ENCODE peak calls at places on chromosomes 11 and 22, in seven cellular contexts. One of them, this sample, is unnamed. For H3K27me3 and H3K36me3, the result is how much of the 10 kb centered on the place peaks cover.

GRCh38 chr22:32572741-32573140 is 98.1 kb downstream of the FBXO7 start:
- DNase-seq in RWPE2: no peak
- DNase-seq in upper lobe of right lung: no peak
- DNase-seq in gastrocnemius medialis: no peak
- DNase-seq in body of pancreas: no peak
- DNase-seq in endodermal cell: no peak
- DNase-seq in cardiac muscle cell: no peak
- DNase-seq in this sample: no peak

GRCh38 chr11:75337195-75337654 is 14.2 kb downstream of the ARRB1 start:
- DNase-seq in RWPE2: no peak
- DNase-seq in upper lobe of right lung: no peak
- DNase-seq in gastrocnemius medialis: peak
- DNase-seq in body of pancreas: no peak
- DNase-seq in endodermal cell: peak
- DNase-seq in cardiac muscle cell: no peak
- DNase-seq in this sample: no peak

GRCh38 chr11:12222099-12222751 is 111.8 kb downstream of the MICAL2 start:
- DNase-seq in RWPE2: no peak
- DNase-seq in upper lobe of right lung: peak
- DNase-seq in gastrocnemius medialis: peak
- DNase-seq in body of pancreas: no peak
- DNase-seq in endodermal cell: no peak
- DNase-seq in cardiac muscle cell: no peak
- DNase-seq in this sample: no peak

GRCh38 chr11:13327421-13327820 is 49.8 kb downstream of the BMAL1 start:
- DNase-seq in RWPE2: no peak
- DNase-seq in upper lobe of right lung: no peak
- DNase-seq in gastrocnemius medialis: no peak
- DNase-seq in body of pancreas: no peak
- DNase-seq in endodermal cell: no peak
- DNase-seq in cardiac muscle cell: no peak
- DNase-seq in this sample: no peak

GRCh38 chr11:65111537-65112225 is at the start of gene TM7SF2:
- DNase-seq in RWPE2: peak
- DNase-seq in upper lobe of right lung: peak
- DNase-seq in gastrocnemius medialis: peak
- DNase-seq in body of pancreas: peak
- DNase-seq in endodermal cell: peak
- DNase-seq in cardiac muscle cell: peak
- DNase-seq in this sample: peak

GRCh38 chr11:57649826-57650738 is at the start of gene YPEL4:
- DNase-seq in RWPE2: no peak
- DNase-seq in upper lobe of right lung: no peak
- DNase-seq in gastrocnemius medialis: no peak
- DNase-seq in body of pancreas: no peak
- DNase-seq in endodermal cell: peak
- DNase-seq in cardiac muscle cell: peak
- DNase-seq in this sample: peak

GRCh38 chr22:25027959-25028840 is 75.7 kb downstream of the KIAA1671 start:
- DNase-seq in RWPE2: no peak
- DNase-seq in upper lobe of right lung: peak
- DNase-seq in gastrocnemius medialis: no peak
- DNase-seq in body of pancreas: peak
- DNase-seq in endodermal cell: peak
- DNase-seq in cardiac muscle cell: peak
- DNase-seq in this sample: peak

GRCh38 chr11:31687861-31688260 is 123.3 kb downstream of the PAX6 start:
- DNase-seq in RWPE2: no peak
- DNase-seq in upper lobe of right lung: no peak
- DNase-seq in gastrocnemius medialis: no peak
- DNase-seq in body of pancreas: no peak
- DNase-seq in endodermal cell: no peak
- DNase-seq in cardiac muscle cell: no peak
- DNase-seq in this sample: no peak

GRCh38 chr11:120383518-120384155 is 47.4 kb downstream of the ARHGEF12 start:
- DNase-seq in RWPE2: no peak
- DNase-seq in upper lobe of right lung: no peak
- DNase-seq in gastrocnemius medialis: no peak
- DNase-seq in body of pancreas: no peak
- DNase-seq in endodermal cell: no peak
- DNase-seq in cardiac muscle cell: no peak
- DNase-seq in this sample: no peak

GRCh38 chr11:12377824-12378593 is 638 bp downstream of the PARVA start:
- DNase-seq in RWPE2: no peak
- DNase-seq in upper lobe of right lung: peak
- DNase-seq in gastrocnemius medialis: peak
- DNase-seq in body of pancreas: peak
- DNase-seq in endodermal cell: peak
- DNase-seq in cardiac muscle cell: peak
- DNase-seq in this sample: peak

GRCh38 chr11:73784080-73784634 is 3.5 kb upstream of the MRPL48 start:
- DNase-seq in RWPE2: no peak
- DNase-seq in upper lobe of right lung: no peak
- DNase-seq in gastrocnemius medialis: no peak
- DNase-seq in body of pancreas: no peak
- DNase-seq in endodermal cell: peak
- DNase-seq in cardiac muscle cell: no peak
- DNase-seq in this sample: peak

GRCh38 chr22:17754233-17754925 is 19.9 kb downstream of the BID start:
- DNase-seq in RWPE2: no peak
- DNase-seq in upper lobe of right lung: no peak
- DNase-seq in gastrocnemius medialis: no peak
- DNase-seq in body of pancreas: no peak
- DNase-seq in endodermal cell: peak
- DNase-seq in cardiac muscle cell: no peak
- DNase-seq in this sample: peak

GRCh38 chr11:64729851-64730382 is 6.9 kb upstream of the NRXN2 start:
- DNase-seq in RWPE2: peak
- DNase-seq in upper lobe of right lung: peak
- DNase-seq in gastrocnemius medialis: no peak
- DNase-seq in body of pancreas: peak
- DNase-seq in endodermal cell: peak
- DNase-seq in cardiac muscle cell: peak
- DNase-seq in this sample: peak

GRCh38 chr11:129788278-129788677 is 27.4 kb upstream of the TMEM45B start:
- DNase-seq in RWPE2: no peak
- DNase-seq in upper lobe of right lung: no peak
- DNase-seq in gastrocnemius medialis: no peak
- DNase-seq in body of pancreas: no peak
- DNase-seq in endodermal cell: no peak
- DNase-seq in cardiac muscle cell: no peak
- DNase-seq in this sample: no peak

GRCh38 chr22:40592352-40593113 is 44.0 kb downstream of the MRTFA start:
- DNase-seq in RWPE2: no peak
- DNase-seq in upper lobe of right lung: no peak
- DNase-seq in gastrocnemius medialis: no peak
- DNase-seq in body of pancreas: no peak
- DNase-seq in endodermal cell: no peak
- DNase-seq in cardiac muscle cell: no peak
- DNase-seq in this sample: no peak
- H3K4me3 ChIP-seq in RWPE2: no peak
- H3K4me3 ChIP-seq in upper lobe of right lung: no peak
- H3K4me3 ChIP-seq in gastrocnemius medialis: no peak
- H3K4me3 ChIP-seq in body of pancreas: no peak
- H3K4me3 ChIP-seq in endodermal cell: no peak
- H3K4me3 ChIP-seq in cardiac muscle cell: no peak
- H3K4me3 ChIP-seq in this sample: no peak

GRCh38 chr22:22207845-22208564 is 36.6 kb upstream of the VPREB1 start:
- DNase-seq in RWPE2: no peak
- DNase-seq in upper lobe of right lung: peak
- DNase-seq in gastrocnemius medialis: no peak
- DNase-seq in body of pancreas: peak
- DNase-seq in endodermal cell: peak
- DNase-seq in cardiac muscle cell: peak
- DNase-seq in this sample: peak
- H3K27me3 ChIP-seq in RWPE2: under half
- H3K27me3 ChIP-seq in upper lobe of right lung: under half
- H3K27me3 ChIP-seq in gastrocnemius medialis: under half
- H3K27me3 ChIP-seq in body of pancreas: under half
- H3K27me3 ChIP-seq in endodermal cell: half or more
- H3K27me3 ChIP-seq in cardiac muscle cell: half or more
- H3K27me3 ChIP-seq in this sample: half or more

GRCh38 chr11:125627236-125627910 is 2.4 kb downstream of the CHEK1 start:
- DNase-seq in RWPE2: no peak
- DNase-seq in upper lobe of right lung: no peak
- DNase-seq in gastrocnemius medialis: no peak
- DNase-seq in body of pancreas: no peak
- DNase-seq in endodermal cell: no peak
- DNase-seq in cardiac muscle cell: no peak
- DNase-seq in this sample: no peak
- H3K36me3 ChIP-seq in RWPE2: half or more
- H3K36me3 ChIP-seq in upper lobe of right lung: under half
- H3K36me3 ChIP-seq in gastrocnemius medialis: under half
- H3K36me3 ChIP-seq in body of pancreas: under half
- H3K36me3 ChIP-seq in endodermal cell: under half
- H3K36me3 ChIP-seq in cardiac muscle cell: under half
- H3K36me3 ChIP-seq in this sample: under half

GRCh38 chr11:114301088-114301487 is 4.9 kb downstream of the NNMT start:
- DNase-seq in RWPE2: no peak
- DNase-seq in upper lobe of right lung: no peak
- DNase-seq in gastrocnemius medialis: no peak
- DNase-seq in body of pancreas: no peak
- DNase-seq in endodermal cell: no peak
- DNase-seq in cardiac muscle cell: no peak
- DNase-seq in this sample: no peak
- H3K4me3 ChIP-seq in RWPE2: no peak
- H3K4me3 ChIP-seq in upper lobe of right lung: peak
- H3K4me3 ChIP-seq in gastrocnemius medialis: peak
- H3K4me3 ChIP-seq in body of pancreas: no peak
- H3K4me3 ChIP-seq in endodermal cell: no peak
- H3K4me3 ChIP-seq in cardiac muscle cell: no peak
- H3K4me3 ChIP-seq in this sample: no peak

DNA sequence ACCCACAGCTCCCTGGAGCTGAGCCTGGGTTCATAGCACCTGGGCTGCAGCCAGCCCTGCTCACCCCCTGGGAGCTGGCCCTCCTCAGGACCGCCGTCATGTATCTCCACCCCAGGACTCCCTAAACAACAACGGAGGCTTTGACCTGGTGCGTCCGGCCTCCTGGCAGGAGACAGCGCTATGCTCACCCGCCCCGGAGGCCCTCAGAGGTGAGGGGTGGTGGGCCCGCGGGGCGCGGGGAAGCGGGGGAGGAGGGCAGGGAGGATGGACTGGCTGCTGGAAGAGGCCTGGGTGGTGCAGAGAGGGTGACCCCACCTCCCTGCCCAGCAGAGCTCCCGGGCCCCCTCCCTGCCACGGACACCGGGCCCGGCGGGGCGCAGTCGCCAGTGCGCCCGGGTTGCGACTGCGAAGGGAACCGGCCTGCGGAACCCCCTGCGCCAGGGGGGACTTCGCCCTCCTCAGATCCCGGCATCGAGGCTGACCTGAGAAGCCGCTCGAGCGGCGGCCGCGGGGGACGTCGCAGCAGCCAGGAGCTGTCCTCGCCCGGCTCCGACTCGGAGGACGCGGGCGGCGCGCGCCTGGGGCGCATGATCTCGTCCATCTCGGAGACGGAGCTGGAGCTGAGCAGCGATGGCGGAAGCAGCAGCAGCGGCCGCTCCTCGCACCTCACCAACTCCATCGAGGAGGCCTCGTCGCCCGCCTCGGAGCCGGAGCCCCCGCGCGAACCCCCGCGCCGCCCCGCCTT is 3.1 kb downstream of the MAPK8IP2 start:
- DNase-seq in RWPE2: peak
- DNase-seq in upper lobe of right lung: no peak
- DNase-seq in gastrocnemius medialis: no peak
- DNase-seq in body of pancreas: no peak
- DNase-seq in endodermal cell: peak
- DNase-seq in cardiac muscle cell: no peak
- DNase-seq in this sample: no peak
- H3K27me3 ChIP-seq in RWPE2: under half
- H3K27me3 ChIP-seq in upper lobe of right lung: half or more
- H3K27me3 ChIP-seq in gastrocnemius medialis: half or more
- H3K27me3 ChIP-seq in body of pancreas: under half
- H3K27me3 ChIP-seq in endodermal cell: half or more
- H3K27me3 ChIP-seq in cardiac muscle cell: half or more
- H3K27me3 ChIP-seq in this sample: under half

DNA sequence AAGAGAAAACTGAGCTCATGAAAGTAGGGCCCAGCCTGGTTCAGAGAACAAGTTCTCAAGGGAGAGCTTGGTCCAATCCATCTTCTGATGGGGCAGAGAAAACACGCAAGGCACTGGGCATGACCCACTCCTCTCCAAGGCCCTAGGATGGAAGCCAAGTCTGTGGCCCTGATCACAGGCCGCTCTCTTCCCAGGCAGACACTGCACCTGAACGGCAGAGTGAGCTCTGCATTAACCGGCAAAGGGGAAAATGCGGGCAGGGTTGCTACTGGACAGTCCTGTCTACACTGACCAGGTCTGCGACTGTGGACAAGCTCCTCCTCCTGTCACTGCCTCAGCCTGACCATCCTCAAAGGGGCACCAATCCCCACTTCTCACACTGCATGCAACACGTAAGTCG is 49.3 kb downstream of the SGSM3 start:
- DNase-seq in RWPE2: no peak
- DNase-seq in upper lobe of right lung: no peak
- DNase-seq in gastrocnemius medialis: no peak
- DNase-seq in body of pancreas: no peak
- DNase-seq in endodermal cell: no peak
- DNase-seq in cardiac muscle cell: no peak
- DNase-seq in this sample: no peak
- H3K36me3 ChIP-seq in RWPE2: half or more
- H3K36me3 ChIP-seq in upper lobe of right lung: half or more
- H3K36me3 ChIP-seq in gastrocnemius medialis: half or more
- H3K36me3 ChIP-seq in body of pancreas: under half
- H3K36me3 ChIP-seq in endodermal cell: under half
- H3K36me3 ChIP-seq in cardiac muscle cell: under half
- H3K36me3 ChIP-seq in this sample: under half

DNA sequence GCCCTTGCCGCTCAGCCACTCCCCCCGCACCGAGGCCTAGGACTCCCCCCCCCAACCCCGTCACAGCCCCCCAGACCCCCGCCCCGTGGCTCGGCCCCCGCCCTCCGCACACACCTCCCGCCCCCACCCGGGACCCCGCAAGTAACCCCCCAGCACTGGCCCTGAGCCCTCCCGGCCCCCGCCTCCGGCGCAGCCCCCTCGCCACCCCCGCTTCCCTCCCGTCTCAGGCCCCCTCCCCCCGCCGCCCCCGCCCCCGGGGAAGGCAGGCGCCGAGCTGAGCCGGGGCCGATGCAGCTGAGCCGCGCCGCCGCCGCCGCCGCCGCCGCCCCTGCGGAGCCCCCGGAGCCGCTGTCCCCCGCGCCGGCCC is 1.5 kb downstream of the SHANK3 start:
- DNase-seq in RWPE2: no peak
- DNase-seq in upper lobe of right lung: no peak
- DNase-seq in gastrocnemius medialis: no peak
- DNase-seq in body of pancreas: no peak
- DNase-seq in endodermal cell: peak
- DNase-seq in cardiac muscle cell: peak
- DNase-seq in this sample: peak
- H3K4me3 ChIP-seq in RWPE2: peak
- H3K4me3 ChIP-seq in upper lobe of right lung: peak
- H3K4me3 ChIP-seq in gastrocnemius medialis: peak
- H3K4me3 ChIP-seq in body of pancreas: no peak
- H3K4me3 ChIP-seq in endodermal cell: no peak
- H3K4me3 ChIP-seq in cardiac muscle cell: peak
- H3K4me3 ChIP-seq in this sample: peak

GRCh38 chr11:33448461-33449130 is 191.4 kb downstream of the HIPK3 start:
- DNase-seq in RWPE2: no peak
- DNase-seq in upper lobe of right lung: no peak
- DNase-seq in gastrocnemius medialis: no peak
- DNase-seq in body of pancreas: no peak
- DNase-seq in endodermal cell: no peak
- DNase-seq in cardiac muscle cell: no peak
- DNase-seq in this sample: no peak
- H3K27me3 ChIP-seq in RWPE2: under half
- H3K27me3 ChIP-seq in upper lobe of right lung: under half
- H3K27me3 ChIP-seq in gastrocnemius medialis: under half
- H3K27me3 ChIP-seq in body of pancreas: under half
- H3K27me3 ChIP-seq in endodermal cell: under half
- H3K27me3 ChIP-seq in cardiac muscle cell: under half
- H3K27me3 ChIP-seq in this sample: under half

GRCh38 chr11:121571466-121571865 is 118.7 kb upstream of the SORL1-AS1 start:
- DNase-seq in RWPE2: no peak
- DNase-seq in upper lobe of right lung: no peak
- DNase-seq in gastrocnemius medialis: no peak
- DNase-seq in body of pancreas: no peak
- DNase-seq in endodermal cell: no peak
- DNase-seq in cardiac muscle cell: no peak
- DNase-seq in this sample: no peak
- H3K36me3 ChIP-seq in RWPE2: under half
- H3K36me3 ChIP-seq in upper lobe of right lung: under half
- H3K36me3 ChIP-seq in gastrocnemius medialis: under half
- H3K36me3 ChIP-seq in body of pancreas: under half
- H3K36me3 ChIP-seq in endodermal cell: under half
- H3K36me3 ChIP-seq in cardiac muscle cell: under half
- H3K36me3 ChIP-seq in this sample: under half